ENCODE peak calls at places on chromosomes 6 and 20, in four cellular contexts. N is WTC11, K is SK-N-SH, I is HepG2. Z is an unnamed sample.

GRCh38 chr6:43221046-43221773 is 8.1 kb downstream of the DNPH1 start:
- DNase-seq in N (no peak), K (no peak), I (no peak), Z (no peak)

GRCh38 chr6:37365791-37366190 is 12.0 kb downstream of the RNF8 start:
- DNase-seq in N (no peak), K (peak; percentile 37), I (peak; percentile 42), Z (peak; percentile 38)

GRCh38 chr20:64099880-64100565 is 7.3 kb downstream of the NPBWR2 start:
- DNase-seq in N (no peak), K (no peak), I (no peak), Z (no peak)

GRCh38 chr6:136625293-136625692 is 75.1 kb upstream of the MAP7 start:
- DNase-seq in N (no peak), K (no peak), I (no peak), Z (no peak)

GRCh38 chr6:4358414-4359107 is 223.2 kb upstream of the ECI2 start:
- DNase-seq in N (peak; percentile 27), K (peak; percentile 25), I (peak; percentile 88), Z (peak; percentile 85)

GRCh38 chr6:18262812-18263560 is 1.3 kb downstream of the DEK start:
- DNase-seq in N (no peak), K (no peak), I (peak; percentile 31), Z (no peak)

GRCh38 chr6:33116881-33117711 is 41.3 kb downstream of the HLA-DPB1 start:
- DNase-seq in N (peak; percentile 70), K (peak; percentile 19), I (no peak), Z (no peak)

GRCh38 chr20:45920795-45921617 is 9.1 kb upstream of the PLTP start:
- DNase-seq in N (no peak), K (no peak), I (no peak), Z (no peak)

GRCh38 chr20:20711413-20711812 is 1.0 kb downstream of the RALGAPA2 start:
- DNase-seq in N (no peak), K (no peak), I (no peak), Z (no peak)

GRCh38 chr20:39822667-39823066 is 860.5 kb downstream of the DHX35 start:
- DNase-seq in N (no peak), K (no peak), I (no peak), Z (no peak)

GRCh38 chr20:57581202-57582028 is 20.5 kb downstream of the PCK1 start:
- DNase-seq in N (no peak), K (no peak), I (no peak), Z (no peak)

GRCh38 chr6:155400022-155400965 is 55.3 kb downstream of the NOX3 start:
- DNase-seq in N (no peak), K (peak; percentile 51), I (no peak), Z (no peak)

GRCh38 chr6:128155826-128156225 is 255.0 kb upstream of the THEMIS start:
- DNase-seq in N (no peak), K (no peak), I (no peak), Z (no peak)

GRCh38 chr6:11278207-11278559 is 45.7 kb upstream of the NEDD9 start:
- DNase-seq in N (no peak), K (no peak), I (no peak), Z (no peak)

GRCh38 chr6:126056355-126057004 is 70.1 kb downstream of the TRMT11 start:
- DNase-seq in N (no peak), K (no peak), I (no peak), Z (peak; percentile 78)

GRCh38 chr6:169849396-169849795 is 98.0 kb downstream of the ERMARD start:
- DNase-seq in N (no peak), K (no peak), I (no peak), Z (no peak)

GRCh38 chr6:38117281-38117680 is 297.8 kb downstream of the ZFAND3 start:
- DNase-seq in N (no peak), K (no peak), I (no peak), Z (no peak)

GRCh38 chr20:39468703-39469102 is 506.6 kb downstream of the DHX35 start:
- DNase-seq in N (peak; percentile 14), K (no peak), I (no peak), Z (no peak)

GRCh38 chr20:39269493-39270217 is 307.5 kb downstream of the DHX35 start:
- DNase-seq in N (no peak), K (no peak), I (no peak), Z (no peak)

GRCh38 chr20:48679603-48680002 is 148.2 kb downstream of the PREX1 start:
- DNase-seq in N (peak; percentile 86), K (no peak), I (no peak), Z (peak; percentile 98)

GRCh38 chr6:161442381-161442858 is 168.6 kb upstream of the AGPAT4 start:
- DNase-seq in N (no peak), K (no peak), I (no peak), Z (no peak)

GRCh38 chr6:134551245-134551960 is 233.5 kb upstream of the SGK1 start:
- DNase-seq in N (no peak), K (no peak), I (no peak), Z (no peak)

GRCh38 chr6:147508073-147508870 is at the start of gene SAMD5:
- DNase-seq in N (peak; percentile 66), K (peak; percentile 53), I (peak; percentile 4), Z (peak; percentile 89)

GRCh38 chr6:42073287-42073686 is 23.0 kb downstream of the TAF8 start:
- DNase-seq in N (no peak), K (no peak), I (no peak), Z (no peak)

GRCh38 chr20:59751075-59751711 is 146.9 kb downstream of the PHACTR3 start:
- DNase-seq in N (peak; percentile 87), K (peak; percentile 92), I (peak; percentile 52), Z (peak; percentile 78)

GRCh38 chr6:83417880-83418663 is 12.8 kb downstream of the ME1 start:
- DNase-seq in N (no peak), K (peak; percentile 36), I (peak; percentile 27), Z (peak; percentile 18)

GRCh38 chr20:49668181-49668877 is 45.3 kb downstream of the B4GALT5 start:
- DNase-seq in N (no peak), K (no peak), I (no peak), Z (peak; percentile 91)

GRCh38 chr20:17934141-17934862 is 34.3 kb downstream of the SNX5 start:
- DNase-seq in N (no peak), K (no peak), I (no peak), Z (no peak)

GRCh38 chr6:87210979-87211378 is 55.6 kb downstream of the ZNF292 start:
- DNase-seq in N (no peak), K (no peak), I (no peak), Z (no peak)

GRCh38 chr6:134519456-134519855 is 201.5 kb upstream of the SGK1 start:
- DNase-seq in N (no peak), K (no peak), I (no peak), Z (peak; percentile 58)

GRCh38 chr6:4637691-4638433 is 138.3 kb upstream of the CDYL start:
- DNase-seq in N (no peak), K (no peak), I (no peak), Z (peak; percentile 48)

GRCh38 chr6:139549561-139550070 is 175.2 kb upstream of the CITED2 start:
- DNase-seq in N (no peak), K (no peak), I (no peak), Z (no peak)

GRCh38 chr6:121522265-121522664 is 86.8 kb downstream of the GJA1 start:
- DNase-seq in N (no peak), K (no peak), I (no peak), Z (no peak)

GRCh38 chr6:108029226-108029921 is 45.2 kb downstream of the OSTM1 start:
- DNase-seq in N (no peak), K (peak; percentile 16), I (no peak), Z (no peak)

GRCh38 chr6:108027594-108027993 is 46.9 kb downstream of the OSTM1 start:
- DNase-seq in N (no peak), K (no peak), I (no peak), Z (peak; percentile 31)

GRCh38 chr6:108027054-108027453 is 47.5 kb downstream of the OSTM1 start:
- DNase-seq in N (no peak), K (no peak), I (no peak), Z (no peak)

GRCh38 chr6:108020438-108021116 is 54.0 kb downstream of the OSTM1 start:
- DNase-seq in N (no peak), K (no peak), I (no peak), Z (no peak)

DNA sequence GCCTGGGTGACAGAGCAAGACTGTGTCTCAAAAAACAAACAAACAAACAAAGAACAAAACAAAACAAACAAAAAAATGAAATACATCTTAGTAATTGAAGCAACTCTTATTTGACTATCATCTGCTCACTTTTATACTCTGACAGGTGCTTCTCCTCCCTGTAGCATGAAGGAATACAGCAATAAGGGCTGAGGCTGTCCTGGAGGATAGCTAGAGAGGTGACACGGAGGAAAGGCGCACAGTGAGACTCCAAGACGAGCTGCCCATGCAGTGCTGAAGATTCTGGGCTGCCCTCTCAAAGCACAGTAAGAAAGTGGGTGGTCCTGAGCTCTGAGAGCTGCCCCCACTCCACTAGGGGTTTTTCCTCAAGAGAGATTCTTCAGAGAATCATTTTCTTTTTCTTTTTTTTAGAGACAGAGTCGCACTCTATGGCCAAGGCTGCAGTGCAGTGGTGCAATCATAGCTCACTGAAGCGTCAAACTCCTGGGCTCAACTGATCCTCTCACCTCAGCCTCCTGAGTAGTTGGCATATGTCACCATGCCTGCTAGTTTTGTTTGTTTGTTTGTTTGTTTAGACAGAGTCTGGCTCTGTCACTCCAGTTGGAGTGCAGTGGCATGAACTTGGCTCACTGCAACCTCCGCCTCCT is 50.0 kb downstream of the OSTM1 start:
- DNase-seq in N (no peak), K (no peak), I (no peak), Z (no peak)
- TF ChIP-seq FOXJ3 in N (no peak), K (no peak), I (no peak), Z (no peak)

GRCh38 chr20:44279228-44279627 is 31.8 kb downstream of the FITM2 start:
- DNase-seq in N (no peak), K (no peak), I (no peak), Z (no peak)
- TF ChIP-seq FOXJ3 in N (no peak), K (no peak), I (no peak), Z (no peak)

GRCh38 chr6:124995645-124996325 is 33.5 kb downstream of the RNF217 start:
- DNase-seq in N (no peak), K (no peak), I (no peak), Z (no peak)
- TF ChIP-seq FOXJ3 in N (no peak), K (no peak), I (no peak), Z (no peak)

GRCh38 chr6:95693108-95693507 is 115.8 kb downstream of the MANEA start:
- DNase-seq in N (no peak), K (no peak), I (peak; percentile 10), Z (no peak)
- TF ChIP-seq FOXJ3 in N (no peak), K (no peak), I (no peak), Z (no peak)

GRCh38 chr6:129884211-129884610 is 23.1 kb upstream of the TMEM244 start:
- DNase-seq in N (no peak), K (no peak), I (no peak), Z (no peak)

GRCh38 chr6:129886401-129887155 is 25.5 kb upstream of the TMEM244 start:
- DNase-seq in N (no peak), K (no peak), I (no peak), Z (no peak)

GRCh38 chr6:129882510-129883023 is 21.5 kb upstream of the TMEM244 start:
- DNase-seq in N (no peak), K (no peak), I (no peak), Z (no peak)
- TF ChIP-seq FOXJ3 in N (no peak), K (no peak), I (no peak), Z (no peak)